ENCODE peak calls at places on chromosomes 12 and 14, in nine cellular contexts. S is H9; L is left lung; Q is fibroblast of lung; B is psoas muscle; X is IMR-90; G is sigmoid colon; H is esophagus squamous epithelium; R is CD8-positive, alpha-beta T cell. I is an unnamed sample.

GRCh38 chr12:104788848-104789271 is 169.2 kb downstream of the SLC41A2 start:
- DNase-seq in S (peak; percentile 88), L (no peak), Q (no peak), B (no peak), X (no peak), G (no peak), H (no peak), R (no peak), I (no peak)

GRCh38 chr12:67430708-67431335 is 161.7 kb downstream of the CAND1 start:
- DNase-seq in S (no peak), L (no peak), Q (peak; percentile 85), B (peak; percentile 68), X (no peak), G (peak; percentile 90), H (no peak), R (no peak), I (no peak)

GRCh38 chr12:193282-193681 is 20.7 kb downstream of the SLC6A12 start:
- DNase-seq in S (no peak), L (peak; percentile 28), Q (no peak), B (no peak), X (no peak), G (no peak), H (no peak), R (no peak), I (no peak)

GRCh38 chr12:117188961-117189724 is 1.1 kb downstream of the FBXO21 start:
- DNase-seq in S (no peak), L (no peak), Q (peak; percentile 57), B (no peak), X (peak; percentile 72), G (no peak), H (no peak), R (no peak), I (no peak)

GRCh38 chr14:33950320-33951182 is at the start of gene EGLN3:
- DNase-seq in S (peak; percentile 96), L (peak; percentile 94), Q (peak; percentile 60), B (peak; percentile 89), X (peak; percentile 44), G (peak; percentile 95), H (no peak), R (no peak), I (peak; percentile 94)

GRCh38 chr12:2449586-2449985 is 345.2 kb upstream of the FKBP4 start:
- DNase-seq in S (no peak), L (no peak), Q (no peak), B (no peak), X (no peak), G (peak; percentile 50), H (no peak), R (no peak), I (no peak)

GRCh38 chr14:89957791-89958190 is 2.1 kb downstream of the TDP1 start:
- DNase-seq in S (peak; percentile 29), L (no peak), Q (no peak), B (no peak), X (no peak), G (no peak), H (no peak), R (no peak), I (no peak)

GRCh38 chr12:96220902-96221301 is 26.7 kb downstream of the ELK3 start:
- DNase-seq in S (no peak), L (no peak), Q (peak; percentile 62), B (no peak), X (peak; percentile 67), G (no peak), H (no peak), R (no peak), I (no peak)

GRCh38 chr14:94342334-94342934 is 19.3 kb upstream of the SERPINA6 start:
- DNase-seq in S (no peak), L (no peak), Q (peak; percentile 100), B (peak; percentile 77), X (peak; percentile 99), G (peak; percentile 89), H (peak; percentile 32), R (no peak), I (peak; percentile 60)

GRCh38 chr12:21451529-21451928 is 14.1 kb downstream of the PYROXD1 start:
- DNase-seq in S (no peak), L (no peak), Q (peak; percentile 4), B (no peak), X (peak; percentile 56), G (no peak), H (no peak), R (no peak), I (no peak)

GRCh38 chr14:104970231-104971068 is 7.7 kb downstream of the AHNAK2 start:
- DNase-seq in S (peak; percentile 68), L (peak; percentile 80), Q (peak; percentile 84), B (peak; percentile 85), X (peak; percentile 81), G (peak; percentile 97), H (peak; percentile 35), R (no peak), I (no peak)

GRCh38 chr14:91303091-91303923 is 58.8 kb upstream of the GPR68 start:
- DNase-seq in S (peak; percentile 100), L (no peak), Q (peak; percentile 17), B (peak; percentile 35), X (no peak), G (no peak), H (no peak), R (peak; percentile 60), I (no peak)

GRCh38 chr12:105983622-105984325 is 155.0 kb downstream of the NUAK1 start:
- DNase-seq in S (no peak), L (no peak), Q (peak; percentile 74), B (no peak), X (peak; percentile 93), G (no peak), H (no peak), R (no peak), I (no peak)

GRCh38 chr14:21171128-21171527 is 15.3 kb upstream of the OR5AU1 start:
- DNase-seq in S (no peak), L (no peak), Q (no peak), B (no peak), X (no peak), G (no peak), H (no peak), R (no peak), I (no peak)

GRCh38 chr12:2800046-2800570 is 5.3 kb downstream of the FKBP4 start:
- DNase-seq in S (no peak), L (no peak), Q (no peak), B (no peak), X (no peak), G (no peak), H (no peak), R (no peak), I (no peak)

GRCh38 chr14:22465201-22465835 is 123.7 kb downstream of the DAD1 start:
- DNase-seq in S (no peak), L (no peak), Q (peak; percentile 13), B (no peak), X (peak; percentile 1), G (no peak), H (no peak), R (no peak), I (no peak)

GRCh38 chr12:114476159-114476558 is 70.2 kb upstream of the TBX5 start:
- DNase-seq in S (no peak), L (no peak), Q (peak; percentile 78), B (no peak), X (peak; percentile 66), G (no peak), H (no peak), R (no peak), I (no peak)

GRCh38 chr12:122891661-122892525 is 4.0 kb downstream of the VPS37B start:
- DNase-seq in S (peak; percentile 77), L (no peak), Q (peak; percentile 75), B (no peak), X (peak; percentile 88), G (no peak), H (no peak), R (no peak), I (peak; percentile 66)

GRCh38 chr12:68912916-68913315 is 20.1 kb downstream of the CPM start:
- DNase-seq in S (no peak), L (no peak), Q (no peak), B (no peak), X (no peak), G (no peak), H (no peak), R (no peak), I (no peak)
- TF ChIP-seq CTCF in S (peak; percentile 39), L (no peak), Q (no peak), B (no peak), X (no peak), G (no peak), H (no peak), R (no peak), I (no peak)

GRCh38 chr12:131001493-131001892 is 47.8 kb downstream of the ADGRD1 start:
- DNase-seq in S (no peak), L (no peak), Q (no peak), B (no peak), X (no peak), G (no peak), H (no peak), R (no peak), I (no peak)

GRCh38 chr12:130993759-130994670 is 40.3 kb downstream of the ADGRD1 start:
- DNase-seq in S (no peak), L (no peak), Q (no peak), B (no peak), X (no peak), G (peak; percentile 48), H (no peak), R (no peak), I (no peak)

GRCh38 chr12:131000000-131000486 is 46.3 kb downstream of the ADGRD1 start:
- DNase-seq in S (no peak), L (peak; percentile 39), Q (no peak), B (no peak), X (no peak), G (no peak), H (no peak), R (no peak), I (no peak)

GRCh38 chr12:130994821-130995375 is 41.2 kb downstream of the ADGRD1 start:
- DNase-seq in S (no peak), L (no peak), Q (no peak), B (no peak), X (no peak), G (peak; percentile 42), H (no peak), R (no peak), I (no peak)

GRCh38 chr12:130998136-130998535 is 44.4 kb downstream of the ADGRD1 start:
- DNase-seq in S (no peak), L (no peak), Q (no peak), B (no peak), X (no peak), G (no peak), H (no peak), R (no peak), I (no peak)
- H3K27ac ChIP-seq in S (no peak overlapping the region), L (no peak overlapping the region), Q (no peak overlapping the region), B (no peak overlapping the region), X (no peak overlapping the region), G (no peak overlapping the region), H (no peak overlapping the region), R (no peak overlapping the region), I (no peak overlapping the region)

DNA sequence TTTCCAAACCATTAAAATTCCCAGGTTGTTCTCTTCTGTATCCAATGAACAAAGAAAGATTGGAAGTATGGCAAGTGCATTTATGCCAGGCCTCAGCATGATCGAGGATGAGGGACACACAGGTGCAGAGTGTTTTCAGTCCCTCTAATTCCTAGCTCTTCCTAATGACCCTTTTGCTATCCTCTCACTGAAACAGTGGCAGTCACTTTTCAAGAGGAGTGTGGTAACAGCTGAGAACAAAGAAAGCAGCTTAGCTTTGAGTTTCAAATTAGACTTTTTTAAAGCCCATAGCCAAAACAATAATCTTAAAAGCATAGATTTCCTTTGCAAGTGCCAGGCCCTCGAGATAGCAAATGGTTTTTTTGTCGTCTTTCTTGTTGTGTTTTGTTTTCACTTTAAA is 110.8 kb downstream of the KCNH5 start:
- DNase-seq in S (no peak), L (no peak), Q (no peak), B (no peak), X (no peak), G (no peak), H (no peak), R (no peak), I (no peak)
- H3K4me1 ChIP-seq in S (no peaks in the 10 kb centered on the region), L (no peaks in the 10 kb centered on the region), Q (no peaks in the 10 kb centered on the region), B (no peaks in the 10 kb centered on the region), X (no peaks in the 10 kb centered on the region), G (no peaks in the 10 kb centered on the region), H (no peaks in the 10 kb centered on the region), R (no peaks in the 10 kb centered on the region), I (no peaks in the 10 kb centered on the region)

GRCh38 chr12:124863409-124864325 is at the start of gene SCARB1:
- DNase-seq in S (peak; percentile 93), L (peak; percentile 96), Q (peak; percentile 73), B (peak; percentile 87), X (peak; percentile 64), G (peak; percentile 89), H (no peak), R (peak; percentile 65), I (peak; percentile 39)
- TF ChIP-seq CTCF in S (no peak), L (no peak), Q (no peak), B (no peak), X (no peak), G (no peak), H (no peak), R (no peak), I (no peak)

I was measured in ascending aorta.